ENCODE peak calls at places on chromosomes 7 and 10, in ten cellular contexts. C, B, D, X, W, O, F, P, V and E are unnamed samples.

GRCh38 chr7:70712942-70713341 is 419.0 kb upstream of the GALNT17 start:
- DNase-seq in C (no peak), B (no peak), D (no peak), X (no peak), W (no peak), O (no peak), F (no peak), P (no peak), V (no peak), E (no peak)

GRCh38 chr10:21349912-21350286 is 175.6 kb downstream of the SKIDA1 start:
- DNase-seq in C (no peak), B (no peak), D (no peak), X (no peak), W (peak; percentile 19), O (no peak), F (no peak), P (no peak), V (no peak), E (no peak)

GRCh38 chr7:122301858-122302745 is 2.4 kb downstream of the FEZF1 start:
- DNase-seq in C (no peak), B (no peak), D (no peak), X (no peak), W (no peak), O (peak; percentile 31), F (peak; percentile 53), P (no peak), V (no peak), E (no peak)

GRCh38 chr10:110772454-110773025 is 99.2 kb upstream of the PDCD4 start:
- DNase-seq in C (no peak), B (no peak), D (no peak), X (no peak), W (no peak), O (no peak), F (no peak), P (no peak), V (no peak), E (no peak)

GRCh38 chr7:17558558-17559332 is 260.3 kb downstream of the AHR start:
- DNase-seq in C (no peak), B (no peak), D (peak; percentile 54), X (no peak), W (no peak), O (no peak), F (no peak), P (no peak), V (no peak), E (no peak)

GRCh38 chr10:103828107-103828506 is 27.3 kb downstream of the SH3PXD2A start:
- DNase-seq in C (no peak), B (peak; percentile 52), D (peak; percentile 39), X (no peak), W (no peak), O (no peak), F (no peak), P (no peak), V (no peak), E (no peak)

GRCh38 chr7:156950381-156950858 is 908 bp downstream of the NOM1 start:
- DNase-seq in C (no peak), B (no peak), D (peak; percentile 39), X (peak; percentile 50), W (peak; percentile 44), O (peak; percentile 45), F (no peak), P (no peak), V (no peak), E (peak; percentile 9)

GRCh38 chr10:90306187-90306586 is 551.7 kb downstream of the HTR7 start:
- DNase-seq in C (no peak), B (no peak), D (peak; percentile 98), X (no peak), W (peak; percentile 91), O (no peak), F (no peak), P (no peak), V (no peak), E (peak; percentile 97)

GRCh38 chr10:93495654-93496321 is 624 bp upstream of the CEP55 start:
- DNase-seq in C (no peak), B (peak; percentile 68), D (peak; percentile 62), X (no peak), W (peak; percentile 59), O (peak; percentile 52), F (no peak), P (no peak), V (no peak), E (peak; percentile 52)

GRCh38 chr10:88392222-88392621 is 190.9 kb downstream of the RNLS start:
- DNase-seq in C (no peak), B (no peak), D (no peak), X (no peak), W (no peak), O (no peak), F (no peak), P (no peak), V (no peak), E (no peak)

GRCh38 chr10:100020883-100021248 is 11.1 kb upstream of the DNMBP start:
- DNase-seq in C (no peak), B (no peak), D (no peak), X (no peak), W (no peak), O (no peak), F (no peak), P (no peak), V (no peak), E (no peak)